ENCODE peak calls at places on chromosomes 13 and 19, in eight cellular contexts. Y, S, I, W, O, B, V and X are unnamed samples.

GRCh38 chr13:52010890-52011689 is at the start of gene ATP7B:
- DNase-seq in Y (no peak), S (peak; percentile 57), I (no peak), W (no peak), O (no peak), B (peak; percentile 52), V (no peak), X (no peak)

GRCh38 chr13:26872444-26873173 is 112.0 kb upstream of the GPR12 start:
- DNase-seq in Y (peak; percentile 24), S (peak; percentile 74), I (no peak), W (no peak), O (peak; percentile 48), B (peak; percentile 81), V (peak; percentile 46), X (no peak)

GRCh38 chr19:41554902-41555301 is 21.1 kb upstream of the CEACAM21 start:
- DNase-seq in Y (no peak), S (no peak), I (no peak), W (no peak), O (no peak), B (no peak), V (no peak), X (no peak)

GRCh38 chr19:33467851-33468250 is 53.7 kb downstream of the PEPD start:
- DNase-seq in Y (no peak), S (no peak), I (peak; percentile 7), W (no peak), O (no peak), B (no peak), V (no peak), X (no peak)

GRCh38 chr13:46176756-46177155 is 5.2 kb downstream of the LCP1 start:
- DNase-seq in Y (no peak), S (no peak), I (no peak), W (no peak), O (no peak), B (no peak), V (no peak), X (no peak)

GRCh38 chr13:102401305-102401704 is 543 bp downstream of the FGF14 start:
- DNase-seq in Y (peak; percentile 1), S (peak; percentile 45), I (no peak), W (no peak), O (peak; percentile 55), B (no peak), V (no peak), X (no peak)

GRCh38 chr13:98652721-98653470 is 76.0 kb upstream of the STK24 start:
- DNase-seq in Y (no peak), S (no peak), I (no peak), W (no peak), O (no peak), B (no peak), V (no peak), X (no peak)

GRCh38 chr19:41064974-41065569 is 23.2 kb upstream of the CYP2A13 start:
- DNase-seq in Y (peak; percentile 11), S (peak; percentile 10), I (no peak), W (no peak), O (peak; percentile 34), B (peak; percentile 14), V (no peak), X (no peak)

GRCh38 chr19:24140099-24140498 is 53.1 kb downstream of the ZNF254 start:
- DNase-seq in Y (peak; percentile 93), S (no peak), I (no peak), W (peak; percentile 31), O (peak; percentile 84), B (no peak), V (no peak), X (no peak)

GRCh38 chr19:296476-297225 is 5.4 kb upstream of the PLPP2 start:
- DNase-seq in Y (no peak), S (no peak), I (no peak), W (no peak), O (no peak), B (no peak), V (no peak), X (no peak)

GRCh38 chr19:46514589-46515289 is 19.1 kb upstream of the PNMA8B start:
- DNase-seq in Y (no peak), S (no peak), I (no peak), W (no peak), O (no peak), B (no peak), V (no peak), X (no peak)

GRCh38 chr13:30718661-30719520 is 16.5 kb upstream of the ALOX5AP start:
- DNase-seq in Y (peak; percentile 85), S (no peak), I (no peak), W (peak; percentile 64), O (peak; percentile 92), B (no peak), V (no peak), X (no peak)

GRCh38 chr19:4457654-4458406 is at the start of gene UBXN6:
- DNase-seq in Y (peak; percentile 96), S (peak; percentile 92), I (peak; percentile 98), W (peak; percentile 97), O (peak; percentile 98), B (peak; percentile 99), V (peak; percentile 97), X (peak; percentile 93)

GRCh38 chr13:93889430-93889829 is 590.1 kb downstream of the DCT start:
- DNase-seq in Y (no peak), S (no peak), I (no peak), W (no peak), O (no peak), B (no peak), V (no peak), X (no peak)

GRCh38 chr13:51715613-51716012 is 88.3 kb downstream of the DHRS12 start:
- DNase-seq in Y (peak; percentile 65), S (no peak), I (no peak), W (no peak), O (no peak), B (no peak), V (no peak), X (no peak)

GRCh38 chr19:4369109-4369887 is 25.9 kb downstream of the MPND start:
- DNase-seq in Y (peak; percentile 94), S (no peak), I (no peak), W (no peak), O (peak; percentile 47), B (no peak), V (peak; percentile 46), X (no peak)

GRCh38 chr19:5827891-5828660 is 11.4 kb downstream of the FUT6 start:
- DNase-seq in Y (peak; percentile 55), S (peak; percentile 100), I (peak; percentile 91), W (peak; percentile 45), O (peak; percentile 90), B (peak; percentile 95), V (peak; percentile 79), X (peak; percentile 17)

GRCh38 chr19:5832049-5832448 is 7.5 kb downstream of the FUT6 start:
- DNase-seq in Y (no peak), S (peak; percentile 14), I (no peak), W (no peak), O (no peak), B (no peak), V (no peak), X (no peak)

GRCh38 chr19:5828661-5829566 is 10.6 kb downstream of the FUT6 start:
- DNase-seq in Y (no peak), S (peak; percentile 89), I (peak; percentile 51), W (no peak), O (no peak), B (peak; percentile 96), V (peak; percentile 40), X (no peak)

GRCh38 chr19:5831152-5831551 is 8.3 kb downstream of the FUT6 start:
- DNase-seq in Y (no peak), S (no peak), I (no peak), W (no peak), O (no peak), B (no peak), V (no peak), X (no peak)

GRCh38 chr19:5829567-5830315 is 9.8 kb downstream of the FUT6 start:
- DNase-seq in Y (no peak), S (no peak), I (no peak), W (no peak), O (no peak), B (no peak), V (no peak), X (no peak)
- H3K4me3 ChIP-seq in Y (no peak overlapping the region), S (no peak overlapping the region), I (no peak overlapping the region), W (no peak overlapping the region), O (no peak overlapping the region), B (no peak overlapping the region), V (peak overlapping the region; percentile 61), X (peak overlapping the region; percentile 76)

DNA sequence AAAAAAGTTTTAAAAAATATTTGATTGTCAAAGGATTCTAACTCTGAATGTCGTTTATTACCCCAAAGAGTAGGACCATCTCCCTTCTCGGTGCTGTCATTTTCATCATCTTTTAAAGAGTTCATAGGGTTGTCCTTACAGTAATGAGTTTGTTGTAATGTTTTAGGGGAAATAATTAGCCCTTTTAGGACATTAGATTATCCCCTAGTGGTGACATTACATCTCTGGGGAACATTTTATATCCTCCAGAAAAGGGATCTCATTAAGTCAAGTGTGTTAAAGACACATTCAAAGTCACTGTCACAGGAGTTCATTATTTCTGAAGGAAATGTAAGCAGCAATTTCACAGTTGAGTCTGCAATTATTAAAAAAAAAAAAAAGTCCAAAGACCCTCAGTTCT is 99.3 kb upstream of the GJB6 start:
- DNase-seq in Y (no peak), S (no peak), I (no peak), W (no peak), O (no peak), B (no peak), V (no peak), X (no peak)
- TF ChIP-seq CTCF in Y (no peak), S (no peak), I (no peak), W (no peak), O (no peak), B (no peak), V (no peak), X (no peak)

GRCh38 chr13:24500977-24501376 is 11.6 kb downstream of the PARP4 start:
- DNase-seq in Y (peak; percentile 65), S (no peak), I (no peak), W (no peak), O (peak; percentile 68), B (no peak), V (no peak), X (no peak)
- H3K4me3 ChIP-seq in Y (no peak overlapping the region), S (no peak overlapping the region), I (no peak overlapping the region), W (no peak overlapping the region), O (no peak overlapping the region), B (no peak overlapping the region), V (no peak overlapping the region), X (no peak overlapping the region)

DNA sequence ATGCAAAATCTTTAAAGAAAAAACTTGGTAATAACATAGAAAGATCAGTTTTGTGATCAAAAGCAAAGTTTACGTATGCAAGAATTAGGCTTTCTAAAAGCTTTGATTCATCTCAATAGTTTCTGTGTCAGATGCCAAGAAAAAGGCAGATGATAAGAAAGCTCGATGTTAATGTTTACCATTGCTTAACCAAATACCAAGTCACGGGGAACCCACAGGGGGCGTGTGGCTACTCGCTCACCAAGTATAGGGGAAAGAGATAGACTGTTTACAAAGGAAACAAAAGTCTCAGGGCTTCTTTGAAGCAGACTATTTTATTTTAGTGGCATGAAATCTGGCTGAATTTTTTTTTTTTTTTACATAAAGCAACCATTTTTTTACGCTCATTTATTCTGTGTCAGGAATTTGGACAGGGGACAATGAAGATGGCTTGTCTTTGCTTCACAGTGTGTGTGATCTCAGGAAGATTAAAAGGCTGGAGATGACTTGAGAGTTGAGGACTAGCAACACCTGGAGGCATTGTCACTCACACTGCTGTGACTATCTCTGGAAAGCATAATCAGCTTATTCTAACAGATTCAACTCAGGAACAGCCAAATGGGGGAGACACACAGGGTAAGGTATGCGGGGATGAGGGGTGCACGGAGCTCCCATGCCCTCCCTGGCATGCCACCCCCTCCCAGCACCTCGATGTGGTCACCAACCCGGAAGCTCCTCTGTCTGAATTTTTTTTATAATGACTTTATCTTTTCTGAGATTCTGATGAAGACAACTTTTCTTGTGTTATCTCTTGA is 24.9 kb downstream of the RCBTB1 start:
- DNase-seq in Y (peak; percentile 53), S (no peak), I (peak; percentile 51), W (no peak), O (no peak), B (peak; percentile 12), V (no peak), X (no peak)
- TF ChIP-seq CTCF in Y (peak; percentile 11), S (no peak), I (no peak), W (peak; percentile 11), O (no peak), B (peak; percentile 53), V (peak; percentile 24), X (no peak)

GRCh38 chr19:3153286-3154230 is 17.7 kb downstream of the GNA15 start:
- DNase-seq in Y (no peak), S (no peak), I (no peak), W (no peak), O (no peak), B (no peak), V (no peak), X (no peak)
- H3K4me3 ChIP-seq in Y (no peak overlapping the region), S (no peak overlapping the region), I (no peak overlapping the region), W (no peak overlapping the region), O (no peak overlapping the region), B (no peak overlapping the region), V (no peak overlapping the region), X (no peak overlapping the region)